ENCODE peak calls at places on chromosomes 12 and 14, in five cellular contexts. One of them, this sample, is unnamed.

GRCh38 chr12:6915023-6915788 is 826 bp downstream of the ENO2 start:
- DNase-seq in GM06990: no peak
- DNase-seq in sigmoid colon: peak; percentile 67
- DNase-seq in AG04450: no peak
- DNase-seq in AG04449: no peak
- DNase-seq in this sample: no peak

GRCh38 chr14:68109132-68109531 is 289.6 kb downstream of the RAD51B start:
- DNase-seq in GM06990: no peak
- DNase-seq in sigmoid colon: no peak
- DNase-seq in AG04450: no peak
- DNase-seq in AG04449: no peak
- DNase-seq in this sample: no peak

GRCh38 chr14:32458720-32459119 is 129.6 kb downstream of the AKAP6 start:
- DNase-seq in GM06990: no peak
- DNase-seq in sigmoid colon: no peak
- DNase-seq in AG04450: no peak
- DNase-seq in AG04449: no peak
- DNase-seq in this sample: no peak

GRCh38 chr12:45613306-45613705 is 116.2 kb upstream of the ARID2 start:
- DNase-seq in GM06990: no peak
- DNase-seq in sigmoid colon: no peak
- DNase-seq in AG04450: peak; percentile 15
- DNase-seq in AG04449: no peak
- DNase-seq in this sample: no peak

GRCh38 chr14:95690815-95691214 is 4.6 kb downstream of the TCL1B start:
- DNase-seq in GM06990: no peak
- DNase-seq in sigmoid colon: no peak
- DNase-seq in AG04450: no peak
- DNase-seq in AG04449: no peak
- DNase-seq in this sample: no peak

GRCh38 chr14:91866061-91866460 is 1.3 kb downstream of the TC2N start:
- DNase-seq in GM06990: no peak
- DNase-seq in sigmoid colon: no peak
- DNase-seq in AG04450: no peak
- DNase-seq in AG04449: no peak
- DNase-seq in this sample: peak; percentile 92

GRCh38 chr12:124305136-124305535 is 10.2 kb downstream of the RFLNA start:
- DNase-seq in GM06990: no peak
- DNase-seq in sigmoid colon: no peak
- DNase-seq in AG04450: no peak
- DNase-seq in AG04449: no peak
- DNase-seq in this sample: no peak

GRCh38 chr14:57420986-57421385 is 30.6 kb downstream of the NAA30 start:
- DNase-seq in GM06990: no peak
- DNase-seq in sigmoid colon: no peak
- DNase-seq in AG04450: no peak
- DNase-seq in AG04449: no peak
- DNase-seq in this sample: no peak

GRCh38 chr12:132323171-132324010 is 6.0 kb downstream of the GALNT9 start:
- DNase-seq in GM06990: no peak
- DNase-seq in sigmoid colon: no peak
- DNase-seq in AG04450: no peak
- DNase-seq in AG04449: no peak
- DNase-seq in this sample: no peak

GRCh38 chr12:122116707-122117535 is 38.4 kb downstream of the MLXIP start:
- DNase-seq in GM06990: no peak
- DNase-seq in sigmoid colon: peak; percentile 69
- DNase-seq in AG04450: no peak
- DNase-seq in AG04449: no peak
- DNase-seq in this sample: no peak

GRCh38 chr12:57895337-57896138 is 45.8 kb upstream of the ATP23 start:
- DNase-seq in GM06990: no peak
- DNase-seq in sigmoid colon: no peak
- DNase-seq in AG04450: no peak
- DNase-seq in AG04449: no peak
- DNase-seq in this sample: no peak

GRCh38 chr12:78035913-78036658 is 205.4 kb downstream of the NAV3 start:
- DNase-seq in GM06990: no peak
- DNase-seq in sigmoid colon: no peak
- DNase-seq in AG04450: no peak
- DNase-seq in AG04449: no peak
- DNase-seq in this sample: no peak

GRCh38 chr14:104870368-104871144 is 5.5 kb downstream of the CEP170B start:
- DNase-seq in GM06990: peak; percentile 19
- DNase-seq in sigmoid colon: peak; percentile 61
- DNase-seq in AG04450: no peak
- DNase-seq in AG04449: no peak
- DNase-seq in this sample: no peak
- TF ChIP-seq CTCF in GM06990: peak; percentile 50
- TF ChIP-seq CTCF in sigmoid colon: no peak
- TF ChIP-seq CTCF in AG04450: peak; percentile 25
- TF ChIP-seq CTCF in AG04449: peak; percentile 45
- TF ChIP-seq CTCF in this sample: peak; percentile 35

GRCh38 chr14:101965145-101965531 is 765 bp downstream of the DYNC1H1 start:
- DNase-seq in GM06990: peak; percentile 75
- DNase-seq in sigmoid colon: peak; percentile 88
- DNase-seq in AG04450: no peak
- DNase-seq in AG04449: no peak
- DNase-seq in this sample: peak; percentile 23

GRCh38 chr14:101965796-101966718 is 1.7 kb downstream of the DYNC1H1 start:
- DNase-seq in GM06990: no peak
- DNase-seq in sigmoid colon: no peak
- DNase-seq in AG04450: no peak
- DNase-seq in AG04449: no peak
- DNase-seq in this sample: peak; percentile 27

GRCh38 chr14:101968186-101968585 is 3.8 kb downstream of the DYNC1H1 start:
- DNase-seq in GM06990: no peak
- DNase-seq in sigmoid colon: no peak
- DNase-seq in AG04450: no peak
- DNase-seq in AG04449: no peak
- DNase-seq in this sample: no peak

GRCh38 chr14:101964297-101965144 is at the start of gene DYNC1H1:
- DNase-seq in GM06990: peak; percentile 94
- DNase-seq in sigmoid colon: peak; percentile 99
- DNase-seq in AG04450: peak; percentile 83
- DNase-seq in AG04449: no peak
- DNase-seq in this sample: peak; percentile 93

DNA sequence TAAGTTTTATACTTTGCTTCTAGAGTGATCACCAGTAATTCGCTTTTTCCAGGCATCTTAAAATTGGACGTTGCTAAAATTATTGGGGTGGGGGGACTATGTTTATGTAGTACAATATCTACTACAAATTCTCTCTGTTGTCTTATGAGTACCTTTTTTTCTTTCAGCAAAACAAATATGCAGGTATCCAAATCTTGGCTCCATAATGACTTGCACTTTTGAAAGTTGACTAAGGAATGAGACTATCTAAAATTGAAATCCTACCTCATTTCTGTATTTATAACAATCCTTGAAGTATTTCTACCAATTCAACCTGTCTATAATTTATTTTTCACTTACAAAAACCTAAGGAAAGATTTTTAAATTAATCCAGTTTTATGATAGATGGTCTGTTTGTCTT is 2.4 kb downstream of the DYNC1H1 start:
- DNase-seq in GM06990: no peak
- DNase-seq in sigmoid colon: no peak
- DNase-seq in AG04450: no peak
- DNase-seq in AG04449: no peak
- DNase-seq in this sample: no peak
- H3K4me3 ChIP-seq in GM06990: no peak overlapping the region
- H3K4me3 ChIP-seq in sigmoid colon: no peak overlapping the region
- H3K4me3 ChIP-seq in AG04450: peak overlapping the region; percentile 92
- H3K4me3 ChIP-seq in AG04449: peak overlapping the region; percentile 94
- H3K4me3 ChIP-seq in this sample: peak overlapping the region; percentile 95

GRCh38 chr12:98838282-98838681 is 193.2 kb downstream of the APAF1 start:
- DNase-seq in GM06990: no peak
- DNase-seq in sigmoid colon: no peak
- DNase-seq in AG04450: no peak
- DNase-seq in AG04449: no peak
- DNase-seq in this sample: peak; percentile 32
- TF ChIP-seq CTCF in GM06990: no peak
- TF ChIP-seq CTCF in sigmoid colon: no peak
- TF ChIP-seq CTCF in AG04450: peak; percentile 53
- TF ChIP-seq CTCF in AG04449: peak; percentile 24
- TF ChIP-seq CTCF in this sample: peak; percentile 66

DNA sequence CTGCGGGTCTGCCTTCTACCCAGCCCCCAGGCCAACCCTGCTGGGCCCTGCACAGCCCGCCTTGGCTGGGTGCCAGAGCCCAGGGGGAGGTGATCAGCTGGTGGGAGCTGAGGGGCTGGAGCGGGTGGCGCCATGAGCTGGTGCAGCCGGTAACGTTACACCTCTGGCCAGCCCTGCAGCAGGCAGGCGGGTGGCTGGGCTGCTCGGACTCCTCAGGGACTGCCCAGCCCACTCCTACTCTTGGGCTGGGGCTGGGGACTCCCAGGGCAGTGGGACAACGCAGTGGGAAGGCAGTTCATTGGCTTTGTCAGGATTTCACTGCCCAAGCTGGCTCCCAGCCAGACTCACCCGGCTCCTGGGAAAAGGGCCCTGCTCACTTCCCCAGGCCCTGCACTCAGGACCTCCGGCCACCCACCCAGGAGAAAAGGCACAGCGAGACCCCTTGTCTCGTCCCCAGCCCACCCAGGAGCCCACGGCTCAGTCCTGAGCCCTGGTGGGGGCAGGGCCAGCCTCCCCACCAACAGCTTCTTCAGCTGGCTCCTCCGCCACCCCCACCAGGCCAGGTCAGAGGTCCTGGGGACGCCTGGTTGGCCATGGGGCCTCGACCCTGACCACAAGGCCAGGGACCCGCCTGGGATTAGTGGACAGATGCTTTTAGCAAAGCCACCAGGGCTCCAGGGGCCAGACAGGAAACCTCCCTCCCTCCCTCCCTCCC is 1.0 kb downstream of the PGF start:
- DNase-seq in GM06990: no peak
- DNase-seq in sigmoid colon: no peak
- DNase-seq in AG04450: no peak
- DNase-seq in AG04449: no peak
- DNase-seq in this sample: no peak
- H3K4me3 ChIP-seq in GM06990: no peak overlapping the region
- H3K4me3 ChIP-seq in sigmoid colon: peak overlapping the region; percentile 47
- H3K4me3 ChIP-seq in AG04450: peak overlapping the region; percentile 13
- H3K4me3 ChIP-seq in AG04449: peak overlapping the region; percentile 56
- H3K4me3 ChIP-seq in this sample: peak overlapping the region; percentile 51

DNA sequence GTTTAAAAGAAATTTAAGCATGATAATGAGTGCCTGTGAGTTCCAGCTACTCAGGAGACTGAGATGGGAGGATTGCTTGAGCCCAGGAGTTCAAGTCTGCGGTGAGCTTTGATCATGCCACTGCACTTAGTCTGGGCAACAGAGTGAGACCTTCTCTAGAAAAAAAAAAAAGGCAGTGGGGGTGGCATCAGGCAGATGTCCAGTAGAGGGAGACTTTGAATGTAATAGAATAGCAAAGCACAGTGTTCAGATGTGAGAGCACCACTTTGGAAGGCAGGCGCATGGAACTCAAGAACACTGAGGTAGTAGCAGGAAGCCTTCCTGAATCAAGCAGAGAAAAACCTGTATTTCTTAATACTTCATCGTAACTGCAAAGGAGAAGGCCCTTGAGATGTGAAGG is 394.5 kb upstream of the GARIN6 start:
- DNase-seq in GM06990: no peak
- DNase-seq in sigmoid colon: no peak
- DNase-seq in AG04450: no peak
- DNase-seq in AG04449: no peak
- DNase-seq in this sample: no peak
- TF ChIP-seq CTCF in GM06990: peak; percentile 50
- TF ChIP-seq CTCF in sigmoid colon: no peak
- TF ChIP-seq CTCF in AG04450: no peak
- TF ChIP-seq CTCF in AG04449: no peak
- TF ChIP-seq CTCF in this sample: peak; percentile 18

GRCh38 chr12:54127538-54128259 is 61.1 kb downstream of the SMUG1 start:
- DNase-seq in GM06990: no peak
- DNase-seq in sigmoid colon: no peak
- DNase-seq in AG04450: no peak
- DNase-seq in AG04449: no peak
- DNase-seq in this sample: no peak
- H3K4me3 ChIP-seq in GM06990: no peak overlapping the region
- H3K4me3 ChIP-seq in sigmoid colon: peak overlapping the region; percentile 65
- H3K4me3 ChIP-seq in AG04450: no peak overlapping the region
- H3K4me3 ChIP-seq in AG04449: peak overlapping the region; percentile 72
- H3K4me3 ChIP-seq in this sample: peak overlapping the region; percentile 27

This sample was measured in astrocyte of the cerebellum.